ENCODE peak calls at places on chromosomes 7 and 10, in five cellular contexts. One of them, this sample, is unnamed.

GRCh38 chr10:110864662-110865140 is 7.0 kb upstream of the PDCD4 start:
- DNase-seq in dorsolateral prefrontal cortex: no peak
- DNase-seq in tibial artery: no peak
- DNase-seq in ovary: no peak
- DNase-seq in skeletal muscle cell: no peak
- DNase-seq in this sample: no peak

GRCh38 chr10:131195552-131196159 is 115.9 kb downstream of the TCERG1L start:
- DNase-seq in tibial artery: no peak
- DNase-seq in ovary: peak
- DNase-seq in skeletal muscle cell: no peak
- DNase-seq in dorsolateral prefrontal cortex: no peak
- DNase-seq in this sample: no peak

GRCh38 chr7:39073432-39073831 is 95.7 kb downstream of the POU6F2 start:
- DNase-seq in dorsolateral prefrontal cortex: no peak
- DNase-seq in skeletal muscle cell: no peak
- DNase-seq in ovary: no peak
- DNase-seq in tibial artery: peak
- DNase-seq in this sample: no peak

GRCh38 chr7:134016223-134016941 is 110.8 kb upstream of the LRGUK start:
- DNase-seq in dorsolateral prefrontal cortex: peak
- DNase-seq in ovary: no peak
- DNase-seq in skeletal muscle cell: no peak
- DNase-seq in tibial artery: no peak
- DNase-seq in this sample: no peak

GRCh38 chr7:27122075-27122910 is 8.3 kb downstream of the HOXA4 start:
- DNase-seq in skeletal muscle cell: no peak
- DNase-seq in tibial artery: no peak
- DNase-seq in dorsolateral prefrontal cortex: no peak
- DNase-seq in ovary: no peak
- DNase-seq in this sample: no peak

GRCh38 chr10:65394898-65395297 is 1530.9 kb upstream of the LRRTM3 start:
- DNase-seq in dorsolateral prefrontal cortex: no peak
- DNase-seq in ovary: no peak
- DNase-seq in tibial artery: no peak
- DNase-seq in skeletal muscle cell: peak
- DNase-seq in this sample: peak

GRCh38 chr7:148747274-148747673 is 48.6 kb downstream of the CUL1 start:
- DNase-seq in tibial artery: no peak
- DNase-seq in ovary: no peak
- DNase-seq in dorsolateral prefrontal cortex: no peak
- DNase-seq in skeletal muscle cell: no peak
- DNase-seq in this sample: no peak

GRCh38 chr10:18786458-18786857 is 127.2 kb downstream of the ARL5B start:
- DNase-seq in skeletal muscle cell: no peak
- DNase-seq in tibial artery: no peak
- DNase-seq in dorsolateral prefrontal cortex: no peak
- DNase-seq in ovary: no peak
- DNase-seq in this sample: no peak

GRCh38 chr7:107206136-107206535 is 37.3 kb downstream of the HBP1 start:
- DNase-seq in ovary: no peak
- DNase-seq in skeletal muscle cell: no peak
- DNase-seq in dorsolateral prefrontal cortex: no peak
- DNase-seq in tibial artery: no peak
- DNase-seq in this sample: no peak

GRCh38 chr7:134512271-134512670 is 15.1 kb upstream of the AKR1B10 start:
- DNase-seq in dorsolateral prefrontal cortex: no peak
- DNase-seq in ovary: no peak
- DNase-seq in tibial artery: no peak
- DNase-seq in skeletal muscle cell: no peak
- DNase-seq in this sample: no peak

GRCh38 chr10:92822060-92822634 is 26.2 kb upstream of the EXOC6 start:
- DNase-seq in tibial artery: no peak
- DNase-seq in skeletal muscle cell: peak
- DNase-seq in dorsolateral prefrontal cortex: no peak
- DNase-seq in ovary: no peak
- DNase-seq in this sample: no peak

DNA sequence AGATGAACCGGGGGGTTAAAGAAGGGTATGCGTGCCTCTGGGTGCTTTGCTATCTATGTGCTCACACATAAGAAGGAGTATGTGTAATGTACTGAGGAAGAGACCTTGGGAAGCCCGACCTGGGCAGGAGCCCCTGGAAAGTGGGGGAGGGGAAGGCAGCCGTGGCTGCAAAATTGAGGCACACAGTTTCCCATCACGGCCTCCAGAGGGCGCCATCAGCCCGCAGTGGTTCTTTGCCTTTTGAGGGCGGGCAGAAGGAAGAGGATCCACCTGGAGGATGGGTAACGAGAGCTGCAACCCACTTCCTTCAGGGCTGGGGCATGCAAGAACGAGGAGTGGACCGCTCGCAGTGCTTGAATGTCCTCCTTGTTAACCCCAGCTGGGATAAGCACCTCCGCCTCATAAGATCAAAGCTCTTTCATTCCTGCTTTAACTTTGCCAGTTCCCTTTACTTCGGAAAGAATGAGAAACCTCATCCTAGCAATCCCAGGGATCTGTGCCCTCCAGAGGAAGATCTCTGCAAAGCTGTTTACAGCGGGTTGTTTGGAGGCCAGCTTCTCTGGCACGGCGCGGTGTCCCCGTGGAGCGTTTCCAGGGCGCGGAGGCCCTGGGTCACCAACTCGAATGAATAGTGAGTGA is 77.9 kb downstream of the PCGF5 start:
- DNase-seq in ovary: peak
- DNase-seq in skeletal muscle cell: no peak
- DNase-seq in dorsolateral prefrontal cortex: peak
- DNase-seq in tibial artery: peak
- DNase-seq in this sample: peak
- H3K4me3 ChIP-seq in ovary: peak
- H3K4me3 ChIP-seq in skeletal muscle cell: peak
- H3K4me3 ChIP-seq in dorsolateral prefrontal cortex: peak
- H3K4me3 ChIP-seq in tibial artery: peak
- H3K4me3 ChIP-seq in this sample: peak

DNA sequence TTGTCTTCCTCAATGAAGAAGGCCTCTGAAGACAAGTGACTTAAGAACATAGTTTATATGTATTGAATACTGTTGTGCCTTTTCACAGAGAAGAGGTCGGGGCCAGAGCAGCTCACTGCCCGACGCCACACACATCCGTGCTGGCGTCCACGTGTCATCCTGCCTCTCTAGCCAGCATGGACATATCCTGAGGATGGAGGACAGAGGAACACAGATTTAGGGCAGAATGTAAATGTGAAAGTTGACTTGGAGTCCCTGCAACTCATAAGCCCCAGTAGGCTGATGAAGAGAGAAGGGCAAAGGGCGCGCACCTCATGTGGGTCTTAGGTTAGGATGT is 1.3 kb downstream of the GPR146 start:
- DNase-seq in ovary: peak
- DNase-seq in dorsolateral prefrontal cortex: no peak
- DNase-seq in tibial artery: no peak
- DNase-seq in skeletal muscle cell: no peak
- DNase-seq in this sample: no peak
- H3K4me3 ChIP-seq in ovary: no peak
- H3K4me3 ChIP-seq in dorsolateral prefrontal cortex: no peak
- H3K4me3 ChIP-seq in tibial artery: no peak
- H3K4me3 ChIP-seq in skeletal muscle cell: no peak
- H3K4me3 ChIP-seq in this sample: no peak

GRCh38 chr7:32936686-32937085 is 20.6 kb upstream of the FKBP9 start:
- DNase-seq in tibial artery: no peak
- DNase-seq in dorsolateral prefrontal cortex: no peak
- DNase-seq in ovary: no peak
- DNase-seq in skeletal muscle cell: no peak
- DNase-seq in this sample: no peak
- H3K4me3 ChIP-seq in tibial artery: no peak
- H3K4me3 ChIP-seq in dorsolateral prefrontal cortex: no peak
- H3K4me3 ChIP-seq in ovary: no peak
- H3K4me3 ChIP-seq in skeletal muscle cell: no peak
- H3K4me3 ChIP-seq in this sample: no peak

GRCh38 chr7:101553771-101554445 is 75.2 kb downstream of the MYL10 start:
- DNase-seq in tibial artery: no peak
- DNase-seq in dorsolateral prefrontal cortex: peak
- DNase-seq in ovary: no peak
- DNase-seq in skeletal muscle cell: no peak
- DNase-seq in this sample: no peak
- H3K4me3 ChIP-seq in tibial artery: no peak
- H3K4me3 ChIP-seq in dorsolateral prefrontal cortex: no peak
- H3K4me3 ChIP-seq in ovary: no peak
- H3K4me3 ChIP-seq in skeletal muscle cell: no peak
- H3K4me3 ChIP-seq in this sample: no peak